ENCODE peak calls at places on chromosome 13, in seven cellular contexts. K is lung, M is heart right ventricle, R is retinal pigment epithelial cell, B is hepatocyte, Y is GM12865, V is mesothelial cell of epicardium. Z is an unnamed sample.

GRCh38 chr13:46270416-46270815 is 58.7 kb downstream of the LRRC63 start:
- DNase-seq in K (no peak), M (no peak), R (no peak), B (no peak), Y (no peak), V (no peak), Z (no peak)

GRCh38 chr13:20090349-20090748 is 70.5 kb downstream of the GJA3 start:
- DNase-seq in K (no peak), M (no peak), R (no peak), B (no peak), Y (no peak), V (no peak), Z (no peak)

GRCh38 chr13:99655351-99656091 is 154.2 kb downstream of the TM9SF2 start:
- DNase-seq in K (no peak), M (no peak), R (peak), B (peak), Y (no peak), V (no peak), Z (no peak)

GRCh38 chr13:108268713-108269112 is 805 bp upstream of the TNFSF13B start:
- DNase-seq in K (no peak), M (no peak), R (no peak), B (no peak), Y (peak), V (no peak), Z (no peak)

GRCh38 chr13:28245465-28245864 is 107.1 kb downstream of the PAN3 start:
- DNase-seq in K (no peak), M (no peak), R (no peak), B (no peak), Y (no peak), V (no peak), Z (no peak)

GRCh38 chr13:51955281-51955771 is 55.9 kb downstream of the ATP7B start:
- DNase-seq in K (no peak), M (no peak), R (no peak), B (no peak), Y (no peak), V (no peak), Z (no peak)

GRCh38 chr13:71303144-71303543 is 563.9 kb downstream of the DACH1 start:
- DNase-seq in K (no peak), M (no peak), R (no peak), B (no peak), Y (no peak), V (no peak), Z (no peak)

GRCh38 chr13:25468330-25469178 is 96.8 kb downstream of the ATP8A2 start:
- DNase-seq in K (no peak), M (no peak), R (no peak), B (peak), Y (peak), V (peak), Z (peak)

GRCh38 chr13:91719033-91719432 is 320.6 kb downstream of the GPC5 start:
- DNase-seq in K (no peak), M (no peak), R (peak), B (no peak), Y (no peak), V (no peak), Z (no peak)

GRCh38 chr13:44351505-44351854 is 22.1 kb upstream of the SERP2 start:
- DNase-seq in K (no peak), M (no peak), R (no peak), B (no peak), Y (no peak), V (no peak), Z (no peak)

GRCh38 chr13:48210178-48210577 is 22.8 kb upstream of the ITM2B start:
- DNase-seq in K (no peak), M (no peak), R (no peak), B (no peak), Y (peak), V (no peak), Z (no peak)

GRCh38 chr13:72643339-72643989 is 84.0 kb downstream of the MZT1 start:
- DNase-seq in K (peak), M (peak), R (no peak), B (peak), Y (peak), V (no peak), Z (peak)

GRCh38 chr13:45595968-45596367 is 19.6 kb downstream of the ERICH6B start:
- DNase-seq in K (no peak), M (no peak), R (no peak), B (no peak), Y (no peak), V (no peak), Z (no peak)

GRCh38 chr13:25232937-25233515 is 54.3 kb downstream of the MTMR6 start:
- DNase-seq in K (no peak), M (no peak), R (peak), B (peak), Y (peak), V (no peak), Z (peak)

GRCh38 chr13:48653074-48654054 is at the start of gene CYSLTR2:
- DNase-seq in K (no peak), M (peak), R (peak), B (peak), Y (peak), V (no peak), Z (no peak)

GRCh38 chr13:20428666-20429644 is 96.7 kb downstream of the CRYL1 start:
- DNase-seq in K (no peak), M (no peak), R (no peak), B (no peak), Y (peak), V (no peak), Z (no peak)

GRCh38 chr13:52195052-52195837 is 35.8 kb upstream of the NEK3 start:
- DNase-seq in K (peak), M (peak), R (peak), B (peak), Y (peak), V (no peak), Z (peak)

GRCh38 chr13:113864303-113864890 is 521 bp upstream of the GAS6 start:
- DNase-seq in K (no peak), M (no peak), R (no peak), B (no peak), Y (no peak), V (no peak), Z (no peak)

GRCh38 chr13:73064991-73065390 is 6.2 kb downstream of the KLF5 start:
- DNase-seq in K (no peak), M (no peak), R (no peak), B (no peak), Y (no peak), V (no peak), Z (no peak)

GRCh38 chr13:114284680-114285079 is 3.3 kb downstream of the UPF3A start:
- DNase-seq in K (no peak), M (no peak), R (no peak), B (no peak), Y (no peak), V (no peak), Z (no peak)

GRCh38 chr13:51520524-51520923 is 63.7 kb upstream of the WDFY2 start:
- DNase-seq in K (no peak), M (no peak), R (no peak), B (peak), Y (no peak), V (no peak), Z (no peak)

GRCh38 chr13:92833071-92833470 is 393.5 kb upstream of the GPC6 start:
- DNase-seq in K (no peak), M (no peak), R (no peak), B (no peak), Y (no peak), V (no peak), Z (no peak)

GRCh38 chr13:113653264-113654174 is 4.5 kb downstream of the ATP4B start:
- DNase-seq in K (no peak), M (no peak), R (no peak), B (no peak), Y (no peak), V (peak), Z (no peak)

GRCh38 chr13:91722267-91722884 is 324.0 kb downstream of the GPC5 start:
- DNase-seq in K (no peak), M (no peak), R (no peak), B (peak), Y (peak), V (no peak), Z (peak)

GRCh38 chr13:32889986-32890565 is 126.1 kb upstream of the KL start:
- DNase-seq in K (no peak), M (no peak), R (no peak), B (no peak), Y (no peak), V (no peak), Z (no peak)

GRCh38 chr13:30143671-30144400 is 163.5 kb downstream of the KATNAL1 start:
- DNase-seq in K (no peak), M (no peak), R (peak), B (peak), Y (peak), V (no peak), Z (no peak)

GRCh38 chr13:113350065-113350937 is 13.6 kb downstream of the GRTP1 start:
- DNase-seq in K (no peak), M (no peak), R (no peak), B (no peak), Y (no peak), V (no peak), Z (no peak)

GRCh38 chr13:66508153-66508909 is 721.8 kb downstream of the PCDH9 start:
- DNase-seq in K (no peak), M (no peak), R (no peak), B (no peak), Y (no peak), V (no peak), Z (no peak)

GRCh38 chr13:45711952-45712351 is 9.8 kb downstream of the CBY2 start:
- DNase-seq in K (no peak), M (no peak), R (no peak), B (no peak), Y (no peak), V (no peak), Z (no peak)

GRCh38 chr13:112574476-112575294 is 13.3 kb downstream of the TUBGCP3 start:
- DNase-seq in K (no peak), M (no peak), R (no peak), B (no peak), Y (no peak), V (no peak), Z (no peak)

GRCh38 chr13:63367522-63368198 is 1952.0 kb upstream of the PCDH20 start:
- DNase-seq in K (no peak), M (no peak), R (no peak), B (no peak), Y (no peak), V (no peak), Z (no peak)

GRCh38 chr13:51794959-51795358 is 9.0 kb downstream of the DHRS12 start:
- DNase-seq in K (no peak), M (no peak), R (no peak), B (no peak), Y (no peak), V (no peak), Z (no peak)

GRCh38 chr13:42836930-42837329 is 55.5 kb downstream of the FAM216B start:
- DNase-seq in K (no peak), M (peak), R (no peak), B (peak), Y (no peak), V (no peak), Z (no peak)
- TF ChIP-seq CTCF in K (no peak), M (peak), R (peak), B (peak), Y (no peak), V (no peak), Z (peak)

GRCh38 chr13:59363950-59364349 is 799.8 kb downstream of the DIAPH3 start:
- DNase-seq in K (no peak), M (no peak), R (no peak), B (no peak), Y (no peak), V (no peak), Z (no peak)

GRCh38 chr13:59367467-59367866 is 796.3 kb downstream of the DIAPH3 start:
- DNase-seq in K (no peak), M (no peak), R (no peak), B (no peak), Y (no peak), V (no peak), Z (no peak)

GRCh38 chr13:59368652-59369051 is 795.1 kb downstream of the DIAPH3 start:
- DNase-seq in K (no peak), M (peak), R (no peak), B (no peak), Y (no peak), V (no peak), Z (no peak)

GRCh38 chr13:59360916-59361315 is 802.8 kb downstream of the DIAPH3 start:
- DNase-seq in K (no peak), M (no peak), R (no peak), B (no peak), Y (no peak), V (no peak), Z (no peak)

DNA sequence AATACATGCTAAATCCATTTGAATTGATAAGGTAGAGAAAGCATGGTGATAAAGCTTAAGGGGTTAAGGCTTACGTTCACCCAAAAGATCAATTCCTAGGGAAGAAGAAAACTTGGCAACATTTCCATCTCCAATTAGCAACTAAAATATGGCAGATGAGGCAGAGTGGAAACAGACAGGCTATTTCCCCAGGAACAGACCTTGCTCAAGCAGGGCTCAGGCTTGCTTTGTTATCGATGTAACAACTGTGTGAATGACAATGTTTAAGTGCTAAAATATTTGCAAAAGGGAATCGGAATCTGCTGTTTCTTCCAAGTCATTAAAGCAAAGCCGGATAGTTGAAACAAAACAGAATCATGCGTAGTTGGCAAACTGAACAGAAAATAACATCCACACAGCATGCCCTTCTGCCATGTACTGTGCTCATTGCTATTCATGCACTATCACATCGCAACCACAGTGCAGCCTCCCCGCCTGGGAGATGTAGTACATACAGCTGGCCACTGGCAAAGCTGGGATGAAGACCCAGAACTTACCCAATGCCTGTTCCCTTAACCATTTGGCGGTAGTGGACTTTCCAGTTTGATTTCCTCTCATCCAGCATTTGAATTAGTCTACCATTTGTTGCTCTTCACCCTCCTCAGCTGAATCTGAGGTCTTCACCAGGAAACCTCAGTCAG is 799.1 kb downstream of the DIAPH3 start:
- DNase-seq in K (no peak), M (no peak), R (no peak), B (no peak), Y (no peak), V (no peak), Z (no peak)
- TF ChIP-seq CTCF in K (no peak), M (no peak), R (no peak), B (no peak), Y (no peak), V (no peak), Z (no peak)

GRCh38 chr13:80035096-80035495 is 305.8 kb downstream of the SPRY2 start:
- DNase-seq in K (no peak), M (no peak), R (no peak), B (no peak), Y (no peak), V (no peak), Z (no peak)

GRCh38 chr13:80029170-80029569 is 311.8 kb downstream of the SPRY2 start:
- DNase-seq in K (no peak), M (no peak), R (no peak), B (no peak), Y (no peak), V (no peak), Z (no peak)

GRCh38 chr13:80033286-80033685 is 307.6 kb downstream of the SPRY2 start:
- DNase-seq in K (no peak), M (no peak), R (no peak), B (no peak), Y (no peak), V (no peak), Z (no peak)

GRCh38 chr13:80030491-80030890 is 310.4 kb downstream of the SPRY2 start:
- DNase-seq in K (peak), M (peak), R (no peak), B (no peak), Y (peak), V (no peak), Z (no peak)
- TF ChIP-seq CTCF in K (no peak), M (peak), R (peak), B (peak), Y (no peak), V (no peak), Z (peak)

DNA sequence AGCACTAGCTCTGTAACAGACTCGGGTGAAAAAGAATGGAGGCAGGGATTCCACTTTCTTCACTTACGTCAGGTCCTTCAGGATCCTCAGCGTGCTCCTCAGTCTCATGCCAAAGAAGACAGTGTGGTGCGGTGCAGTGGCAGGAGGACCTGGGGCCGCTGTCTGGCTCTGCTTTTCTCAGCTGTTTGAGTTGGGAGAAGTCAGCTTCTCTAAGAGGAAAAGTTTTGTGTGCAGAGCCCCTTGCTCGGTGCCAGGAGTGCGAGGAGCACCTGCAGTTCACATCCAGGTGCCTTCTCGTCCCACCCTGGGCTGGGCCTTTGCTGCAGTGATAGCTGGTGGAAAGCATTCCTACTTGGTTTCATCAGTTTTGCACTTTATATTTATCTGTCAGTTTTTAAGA is 77.9 kb upstream of the TEX29 start:
- DNase-seq in K (no peak), M (no peak), R (no peak), B (no peak), Y (no peak), V (no peak), Z (no peak)
- TF ChIP-seq CTCF in K (no peak), M (no peak), R (no peak), B (no peak), Y (no peak), V (no peak), Z (no peak)

DNA sequence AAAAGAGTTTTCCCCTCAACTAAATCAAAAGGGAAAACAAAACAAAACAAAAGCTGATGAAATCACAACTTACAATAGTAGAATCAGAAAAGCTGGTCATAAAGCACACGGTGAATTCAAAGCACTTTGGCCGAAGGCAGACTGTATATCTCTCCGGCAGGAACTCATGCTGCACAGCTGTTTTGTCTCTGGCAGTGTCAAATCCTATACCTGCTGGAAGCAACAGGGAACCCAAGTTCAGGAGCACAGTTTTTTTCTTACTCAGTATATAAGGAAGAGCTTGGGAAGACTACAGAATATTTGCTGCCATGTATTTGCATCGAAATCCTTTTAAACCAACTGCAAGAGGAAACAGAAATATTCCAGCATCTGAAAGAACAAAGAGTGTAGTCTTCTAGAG is 213.7 kb downstream of the RFC3 start:
- DNase-seq in K (no peak), M (no peak), R (no peak), B (no peak), Y (no peak), V (no peak), Z (no peak)
- TF ChIP-seq CTCF in K (no peak), M (no peak), R (no peak), B (no peak), Y (no peak), V (no peak), Z (no peak)

GRCh38 chr13:23288564-23288963 is 107.8 kb downstream of the SGCG start:
- DNase-seq in K (no peak), M (no peak), R (no peak), B (no peak), Y (no peak), V (no peak), Z (no peak)
- TF ChIP-seq CTCF in K (no peak), M (no peak), R (no peak), B (no peak), Y (no peak), V (no peak), Z (no peak)

GRCh38 chr13:40338217-40338616 is 328.2 kb downstream of the FOXO1 start:
- DNase-seq in K (no peak), M (no peak), R (no peak), B (no peak), Y (no peak), V (no peak), Z (no peak)

GRCh38 chr13:40342461-40342860 is 324.0 kb downstream of the FOXO1 start:
- DNase-seq in K (no peak), M (no peak), R (no peak), B (no peak), Y (no peak), V (no peak), Z (no peak)

GRCh38 chr13:40341501-40341900 is 324.9 kb downstream of the FOXO1 start:
- DNase-seq in K (no peak), M (no peak), R (no peak), B (no peak), Y (no peak), V (no peak), Z (no peak)

GRCh38 chr13:40341086-40341471 is 325.4 kb downstream of the FOXO1 start:
- DNase-seq in K (no peak), M (no peak), R (no peak), B (no peak), Y (no peak), V (no peak), Z (no peak)

DNA sequence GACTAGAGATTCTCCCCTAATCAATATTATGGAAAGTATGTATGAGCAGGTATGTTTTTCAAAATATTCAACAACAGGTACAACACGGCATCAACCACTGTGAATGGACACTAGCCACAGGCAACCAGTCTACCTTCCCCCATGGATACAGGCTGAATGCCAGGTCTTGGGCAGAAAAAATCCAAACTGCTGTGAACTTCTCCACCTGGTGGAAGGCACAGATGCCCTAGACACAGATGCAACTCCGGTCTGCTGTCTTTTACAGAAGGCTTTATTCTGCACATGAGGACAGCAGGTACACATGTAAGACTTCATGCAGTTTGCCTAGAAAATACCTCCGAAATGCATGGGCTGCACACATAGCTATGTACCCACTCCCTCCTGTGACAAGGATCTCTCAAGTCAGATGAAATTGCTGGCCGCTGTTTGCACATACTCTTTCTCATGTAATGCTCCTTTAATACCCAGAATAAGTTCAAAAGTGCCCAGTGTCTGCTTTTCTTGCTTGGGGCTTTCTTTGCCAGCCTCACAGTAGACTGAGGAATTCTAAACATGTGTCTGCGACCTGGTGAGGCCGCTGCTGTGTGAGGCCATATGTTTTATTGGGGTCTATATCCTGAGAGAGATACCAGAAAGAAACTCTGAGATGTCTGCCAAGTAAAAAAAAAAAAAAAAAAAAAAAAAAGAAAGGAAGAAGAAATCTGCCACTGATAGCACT is 325.9 kb downstream of the FOXO1 start:
- DNase-seq in K (no peak), M (no peak), R (no peak), B (no peak), Y (no peak), V (no peak), Z (no peak)
- TF ChIP-seq CTCF in K (no peak), M (no peak), R (peak), B (peak), Y (no peak), V (no peak), Z (no peak)

Z was measured in GM13977.